ENCODE peak calls at places on chromosomes 6 and 20, in six cellular contexts. One of them, this sample, is unnamed.

GRCh38 chr6:108690326-108691000 is 129.7 kb downstream of the FOXO3 start:
- DNase-seq in GM12878: no peak
- DNase-seq in H1: no peak
- DNase-seq in HepG2: no peak
- DNase-seq in K562: no peak
- DNase-seq in GM12892: no peak
- DNase-seq in this sample: no peak

GRCh38 chr6:52503853-52504777 is 72.7 kb downstream of the TRAM2 start:
- DNase-seq in GM12878: no peak
- DNase-seq in H1: no peak
- DNase-seq in HepG2: no peak
- DNase-seq in K562: peak; percentile 90
- DNase-seq in GM12892: no peak
- DNase-seq in this sample: no peak

GRCh38 chr6:81863123-81863522 is 110.6 kb upstream of the TENT5A start:
- DNase-seq in GM12878: no peak
- DNase-seq in H1: no peak
- DNase-seq in HepG2: peak; percentile 92
- DNase-seq in K562: no peak
- DNase-seq in GM12892: no peak
- DNase-seq in this sample: no peak

GRCh38 chr6:148854992-148855391 is 108.2 kb downstream of the UST start:
- DNase-seq in GM12878: no peak
- DNase-seq in H1: no peak
- DNase-seq in HepG2: no peak
- DNase-seq in K562: no peak
- DNase-seq in GM12892: no peak
- DNase-seq in this sample: no peak

GRCh38 chr6:139600919-139601470 is 226.5 kb upstream of the CITED2 start:
- DNase-seq in GM12878: peak; percentile 71
- DNase-seq in H1: no peak
- DNase-seq in HepG2: no peak
- DNase-seq in K562: no peak
- DNase-seq in GM12892: no peak
- DNase-seq in this sample: peak; percentile 21

GRCh38 chr20:24027229-24027628 is 38.6 kb upstream of the GGTLC1 start:
- DNase-seq in GM12878: peak; percentile 2
- DNase-seq in H1: no peak
- DNase-seq in HepG2: no peak
- DNase-seq in K562: no peak
- DNase-seq in GM12892: no peak
- DNase-seq in this sample: no peak

GRCh38 chr20:32971703-32972161 is 32.5 kb downstream of the SUN5 start:
- DNase-seq in GM12878: peak; percentile 20
- DNase-seq in H1: no peak
- DNase-seq in HepG2: no peak
- DNase-seq in K562: no peak
- DNase-seq in GM12892: no peak
- DNase-seq in this sample: no peak

GRCh38 chr6:18327621-18328548 is 59.3 kb upstream of the RNF144B start:
- DNase-seq in GM12878: no peak
- DNase-seq in H1: no peak
- DNase-seq in HepG2: no peak
- DNase-seq in K562: peak; percentile 29
- DNase-seq in GM12892: no peak
- DNase-seq in this sample: no peak

GRCh38 chr6:152595507-152595906 is 41.7 kb downstream of the SYNE1 start:
- DNase-seq in GM12878: no peak
- DNase-seq in H1: no peak
- DNase-seq in HepG2: peak; percentile 16
- DNase-seq in K562: no peak
- DNase-seq in GM12892: no peak
- DNase-seq in this sample: no peak

GRCh38 chr20:53621482-53622246 is 28.0 kb upstream of the ZNF217 start:
- DNase-seq in GM12878: peak; percentile 59
- DNase-seq in H1: no peak
- DNase-seq in HepG2: peak; percentile 45
- DNase-seq in K562: peak; percentile 65
- DNase-seq in GM12892: no peak
- DNase-seq in this sample: no peak

GRCh38 chr6:41578714-41579610 is 32.8 kb downstream of the FOXP4 start:
- DNase-seq in GM12878: no peak
- DNase-seq in H1: no peak
- DNase-seq in HepG2: no peak
- DNase-seq in K562: peak; percentile 73
- DNase-seq in GM12892: no peak
- DNase-seq in this sample: no peak

GRCh38 chr6:88722691-88723090 is 240.7 kb downstream of the RNGTT start:
- DNase-seq in GM12878: no peak
- DNase-seq in H1: no peak
- DNase-seq in HepG2: no peak
- DNase-seq in K562: no peak
- DNase-seq in GM12892: no peak
- DNase-seq in this sample: no peak

GRCh38 chr6:112690497-112691202 is 343.5 kb downstream of the RFPL4B start:
- DNase-seq in GM12878: no peak
- DNase-seq in H1: no peak
- DNase-seq in HepG2: no peak
- DNase-seq in K562: no peak
- DNase-seq in GM12892: no peak
- DNase-seq in this sample: no peak

GRCh38 chr20:46361386-46361785 is 45.0 kb downstream of the ELMO2 start:
- DNase-seq in GM12878: no peak
- DNase-seq in H1: no peak
- DNase-seq in HepG2: no peak
- DNase-seq in K562: no peak
- DNase-seq in GM12892: no peak
- DNase-seq in this sample: no peak

GRCh38 chr6:39206250-39206721 is 23.0 kb downstream of the KCNK5 start:
- DNase-seq in GM12878: no peak
- DNase-seq in H1: no peak
- DNase-seq in HepG2: no peak
- DNase-seq in K562: peak; percentile 81
- DNase-seq in GM12892: no peak
- DNase-seq in this sample: no peak

GRCh38 chr6:110448846-110449544 is 27.4 kb downstream of the SLC22A16 start:
- DNase-seq in GM12878: no peak
- DNase-seq in H1: no peak
- DNase-seq in HepG2: no peak
- DNase-seq in K562: no peak
- DNase-seq in GM12892: no peak
- DNase-seq in this sample: no peak

GRCh38 chr6:118719351-118720124 is 68.1 kb upstream of the CEP85L start:
- DNase-seq in GM12878: no peak
- DNase-seq in H1: no peak
- DNase-seq in HepG2: no peak
- DNase-seq in K562: no peak
- DNase-seq in GM12892: no peak
- DNase-seq in this sample: peak; percentile 16

GRCh38 chr6:36493859-36494258 is 51.1 kb downstream of the KCTD20 start:
- DNase-seq in GM12878: no peak
- DNase-seq in H1: no peak
- DNase-seq in HepG2: peak; percentile 88
- DNase-seq in K562: no peak
- DNase-seq in GM12892: no peak
- DNase-seq in this sample: no peak

GRCh38 chr6:27250955-27251671 is 3.6 kb downstream of the PRSS16 start:
- DNase-seq in GM12878: peak; percentile 40
- DNase-seq in H1: peak; percentile 86
- DNase-seq in HepG2: no peak
- DNase-seq in K562: peak; percentile 95
- DNase-seq in GM12892: peak; percentile 75
- DNase-seq in this sample: peak; percentile 54

GRCh38 chr6:131787955-131788712 is 19.7 kb upstream of the ENPP1 start:
- DNase-seq in GM12878: no peak
- DNase-seq in H1: no peak
- DNase-seq in HepG2: peak; percentile 47
- DNase-seq in K562: no peak
- DNase-seq in GM12892: no peak
- DNase-seq in this sample: no peak

GRCh38 chr20:58889334-58890072 is 37.0 kb downstream of the GNAS start:
- DNase-seq in GM12878: no peak
- DNase-seq in H1: no peak
- DNase-seq in HepG2: no peak
- DNase-seq in K562: no peak
- DNase-seq in GM12892: no peak
- DNase-seq in this sample: no peak

GRCh38 chr6:33375143-33375649 is 16.4 kb upstream of the KIFC1 start:
- DNase-seq in GM12878: no peak
- DNase-seq in H1: no peak
- DNase-seq in HepG2: no peak
- DNase-seq in K562: no peak
- DNase-seq in GM12892: no peak
- DNase-seq in this sample: no peak

GRCh38 chr6:18243302-18243893 is 20.9 kb downstream of the DEK start:
- DNase-seq in GM12878: no peak
- DNase-seq in H1: no peak
- DNase-seq in HepG2: no peak
- DNase-seq in K562: no peak
- DNase-seq in GM12892: no peak
- DNase-seq in this sample: no peak

GRCh38 chr6:42502127-42502526 is 50.4 kb upstream of the TRERF1 start:
- DNase-seq in GM12878: no peak
- DNase-seq in H1: no peak
- DNase-seq in HepG2: no peak
- DNase-seq in K562: no peak
- DNase-seq in GM12892: no peak
- DNase-seq in this sample: no peak

GRCh38 chr20:59912609-59913008 is 20.8 kb downstream of the SYCP2 start:
- DNase-seq in GM12878: no peak
- DNase-seq in H1: no peak
- DNase-seq in HepG2: no peak
- DNase-seq in K562: no peak
- DNase-seq in GM12892: no peak
- DNase-seq in this sample: no peak

GRCh38 chr6:56526860-56527544 is 115.7 kb downstream of the DST start:
- DNase-seq in GM12878: no peak
- DNase-seq in H1: no peak
- DNase-seq in HepG2: no peak
- DNase-seq in K562: no peak
- DNase-seq in GM12892: no peak
- DNase-seq in this sample: no peak

GRCh38 chr6:56525976-56526375 is 116.7 kb downstream of the DST start:
- DNase-seq in GM12878: no peak
- DNase-seq in H1: peak; percentile 3
- DNase-seq in HepG2: no peak
- DNase-seq in K562: no peak
- DNase-seq in GM12892: no peak
- DNase-seq in this sample: no peak

GRCh38 chr6:56527934-56528333 is 114.8 kb downstream of the DST start:
- DNase-seq in GM12878: no peak
- DNase-seq in H1: no peak
- DNase-seq in HepG2: no peak
- DNase-seq in K562: no peak
- DNase-seq in GM12892: no peak
- DNase-seq in this sample: no peak

GRCh38 chr6:56529594-56530191 is 113.0 kb downstream of the DST start:
- DNase-seq in GM12878: no peak
- DNase-seq in H1: no peak
- DNase-seq in HepG2: no peak
- DNase-seq in K562: no peak
- DNase-seq in GM12892: no peak
- DNase-seq in this sample: no peak

GRCh38 chr6:56528412-56528841 is 114.3 kb downstream of the DST start:
- DNase-seq in GM12878: no peak
- DNase-seq in H1: no peak
- DNase-seq in HepG2: no peak
- DNase-seq in K562: no peak
- DNase-seq in GM12892: no peak
- DNase-seq in this sample: no peak
- TF ChIP-seq POLR2A in GM12878: no peak
- TF ChIP-seq POLR2A in H1: no peak
- TF ChIP-seq POLR2A in HepG2: no peak
- TF ChIP-seq POLR2A in K562: no peak
- TF ChIP-seq POLR2A in GM12892: no peak
- TF ChIP-seq POLR2A in this sample: no peak

DNA sequence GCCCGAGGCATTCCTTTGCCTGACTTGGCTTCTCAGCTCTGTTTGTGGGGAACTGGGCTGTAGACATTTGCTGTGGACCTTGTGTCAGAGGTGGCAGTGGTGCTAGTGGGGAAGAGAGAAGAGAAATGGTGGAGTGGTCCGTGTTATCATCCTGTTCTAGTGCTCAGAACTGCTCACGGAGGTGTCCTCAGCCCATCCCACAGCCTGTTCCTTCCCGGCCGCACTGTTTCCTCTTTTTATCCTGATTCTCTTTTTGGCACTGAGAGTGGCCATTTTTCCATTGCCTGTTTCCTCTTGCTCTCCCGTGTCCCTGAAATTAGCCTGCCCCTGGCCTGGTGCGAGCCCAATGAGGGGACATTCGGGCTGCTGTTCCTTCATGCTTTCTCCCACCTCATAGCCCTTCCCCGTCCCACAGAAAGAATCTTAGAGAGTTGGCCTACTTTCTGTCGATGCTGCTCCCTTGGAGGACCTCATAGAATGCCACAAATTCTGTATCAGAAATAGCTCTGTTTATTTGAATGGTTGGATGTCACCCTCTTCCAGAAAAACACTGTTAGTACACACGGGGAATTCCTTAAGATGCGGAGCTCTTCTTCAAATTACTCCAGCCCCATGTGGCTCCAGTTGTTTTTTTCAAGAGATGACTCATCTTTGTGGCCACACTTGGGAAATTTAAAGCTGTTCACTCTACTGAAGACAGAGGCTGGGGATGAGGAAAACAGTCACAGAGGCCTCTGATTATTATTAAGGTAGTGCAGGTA is 26.1 kb downstream of the FARS2 start:
- DNase-seq in GM12878: no peak
- DNase-seq in H1: no peak
- DNase-seq in HepG2: no peak
- DNase-seq in K562: no peak
- DNase-seq in GM12892: no peak
- DNase-seq in this sample: no peak
- TF ChIP-seq TAF1 in GM12878: no peak
- TF ChIP-seq TAF1 in H1: no peak
- TF ChIP-seq TAF1 in HepG2: no peak
- TF ChIP-seq TAF1 in K562: no peak
- TF ChIP-seq TAF1 in GM12892: no peak
- TF ChIP-seq TAF1 in this sample: no peak

GRCh38 chr20:50575869-50576720 is 65.9 kb downstream of the PTPN1 start:
- DNase-seq in GM12878: no peak
- DNase-seq in H1: no peak
- DNase-seq in HepG2: peak; percentile 63
- DNase-seq in K562: peak; percentile 51
- DNase-seq in GM12892: no peak
- DNase-seq in this sample: no peak
- TF ChIP-seq POLR2AphosphoS5 in GM12878: no peak
- TF ChIP-seq POLR2AphosphoS5 in H1: no peak
- TF ChIP-seq POLR2AphosphoS5 in HepG2: no peak
- TF ChIP-seq POLR2AphosphoS5 in K562: no peak
- TF ChIP-seq POLR2AphosphoS5 in GM12892: no peak
- TF ChIP-seq POLR2AphosphoS5 in this sample: no peak

DNA sequence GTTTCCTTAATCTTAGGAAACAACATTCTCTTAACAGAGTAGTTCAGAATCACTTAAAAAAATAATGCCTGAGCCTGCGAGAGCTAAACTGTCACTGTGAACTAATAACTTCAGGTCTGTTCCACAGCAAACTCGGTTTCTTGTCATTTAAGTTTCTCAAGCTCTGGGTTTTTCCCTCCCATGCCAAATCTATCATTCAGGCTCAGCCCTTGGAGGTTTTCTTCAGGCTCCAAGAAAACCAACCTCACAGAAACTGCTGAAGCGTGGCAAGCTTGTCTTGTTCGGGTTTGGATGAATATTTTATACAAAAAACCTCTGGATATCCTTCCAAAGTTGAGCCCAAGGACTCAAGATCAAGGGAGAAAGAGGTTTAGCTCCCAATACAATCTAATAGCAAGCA is 99.7 kb upstream of the SNX9 start:
- DNase-seq in GM12878: no peak
- DNase-seq in H1: no peak
- DNase-seq in HepG2: no peak
- DNase-seq in K562: no peak
- DNase-seq in GM12892: no peak
- DNase-seq in this sample: no peak
- TF ChIP-seq POLR2A in GM12878: no peak
- TF ChIP-seq POLR2A in H1: no peak
- TF ChIP-seq POLR2A in HepG2: no peak
- TF ChIP-seq POLR2A in K562: no peak
- TF ChIP-seq POLR2A in GM12892: no peak
- TF ChIP-seq POLR2A in this sample: no peak

This sample was measured in GM12891.